ENCODE peak calls at places on chromosomes 11 and 22, in nine cellular contexts. One of them, this sample, is unnamed.

GRCh38 chr11:35688023-35688422 is 25.4 kb downstream of the TRIM44 start:
- DNase-seq in transverse colon: no peak
- DNase-seq in pancreas: no peak
- DNase-seq in upper lobe of right lung: no peak
- DNase-seq in tibial artery: no peak
- DNase-seq in cardiac muscle cell: no peak
- DNase-seq in thoracic aorta: no peak
- DNase-seq in spleen: no peak
- DNase-seq in colonic mucosa: no peak
- DNase-seq in this sample: peak; percentile 48

GRCh38 chr11:46362146-46363030 is 15.1 kb downstream of the DGKZ start:
- DNase-seq in pancreas: no peak
- DNase-seq in cardiac muscle cell: no peak
- DNase-seq in spleen: peak; percentile 83
- DNase-seq in colonic mucosa: no peak
- DNase-seq in upper lobe of right lung: no peak
- DNase-seq in transverse colon: no peak
- DNase-seq in tibial artery: no peak
- DNase-seq in thoracic aorta: no peak
- DNase-seq in this sample: no peak

GRCh38 chr11:23103403-23103802 is 243.1 kb upstream of the CCDC179 start:
- DNase-seq in pancreas: no peak
- DNase-seq in transverse colon: no peak
- DNase-seq in cardiac muscle cell: no peak
- DNase-seq in tibial artery: no peak
- DNase-seq in spleen: no peak
- DNase-seq in colonic mucosa: no peak
- DNase-seq in thoracic aorta: no peak
- DNase-seq in upper lobe of right lung: no peak
- DNase-seq in this sample: no peak

GRCh38 chr11:31628111-31628510 is 118.5 kb downstream of the ELP4 start:
- DNase-seq in transverse colon: no peak
- DNase-seq in cardiac muscle cell: no peak
- DNase-seq in spleen: no peak
- DNase-seq in colonic mucosa: no peak
- DNase-seq in thoracic aorta: no peak
- DNase-seq in upper lobe of right lung: no peak
- DNase-seq in pancreas: no peak
- DNase-seq in tibial artery: no peak
- DNase-seq in this sample: no peak

GRCh38 chr11:126874831-126875230 is 125.7 kb downstream of the KIRREL3 start:
- DNase-seq in thoracic aorta: no peak
- DNase-seq in cardiac muscle cell: no peak
- DNase-seq in colonic mucosa: no peak
- DNase-seq in tibial artery: no peak
- DNase-seq in spleen: no peak
- DNase-seq in pancreas: no peak
- DNase-seq in upper lobe of right lung: no peak
- DNase-seq in transverse colon: no peak
- DNase-seq in this sample: no peak

GRCh38 chr22:39103431-39103830 is 6.4 kb downstream of the APOBEC3H start:
- DNase-seq in thoracic aorta: no peak
- DNase-seq in colonic mucosa: no peak
- DNase-seq in pancreas: no peak
- DNase-seq in tibial artery: no peak
- DNase-seq in upper lobe of right lung: no peak
- DNase-seq in spleen: no peak
- DNase-seq in cardiac muscle cell: no peak
- DNase-seq in transverse colon: no peak
- DNase-seq in this sample: no peak

GRCh38 chr22:37601540-37602442 is 6.8 kb upstream of the GGA1 start:
- DNase-seq in transverse colon: peak; percentile 69
- DNase-seq in cardiac muscle cell: peak; percentile 89
- DNase-seq in spleen: no peak
- DNase-seq in colonic mucosa: peak; percentile 80
- DNase-seq in tibial artery: no peak
- DNase-seq in thoracic aorta: no peak
- DNase-seq in upper lobe of right lung: no peak
- DNase-seq in pancreas: peak; percentile 86
- DNase-seq in this sample: peak; percentile 42

GRCh38 chr11:32448232-32448631 is 12.9 kb upstream of the WT1 start:
- DNase-seq in pancreas: no peak
- DNase-seq in thoracic aorta: no peak
- DNase-seq in upper lobe of right lung: no peak
- DNase-seq in cardiac muscle cell: peak; percentile 72
- DNase-seq in spleen: no peak
- DNase-seq in transverse colon: no peak
- DNase-seq in colonic mucosa: no peak
- DNase-seq in tibial artery: no peak
- DNase-seq in this sample: no peak

GRCh38 chr11:57479925-57480324 is 19.6 kb downstream of the RTN4RL2 start:
- DNase-seq in transverse colon: no peak
- DNase-seq in upper lobe of right lung: no peak
- DNase-seq in spleen: no peak
- DNase-seq in thoracic aorta: no peak
- DNase-seq in cardiac muscle cell: no peak
- DNase-seq in tibial artery: no peak
- DNase-seq in colonic mucosa: no peak
- DNase-seq in pancreas: no peak
- DNase-seq in this sample: no peak

GRCh38 chr11:31809857-31810778 is 1.0 kb downstream of the PAX6 start:
- DNase-seq in upper lobe of right lung: no peak
- DNase-seq in transverse colon: no peak
- DNase-seq in colonic mucosa: no peak
- DNase-seq in cardiac muscle cell: peak; percentile 67
- DNase-seq in tibial artery: no peak
- DNase-seq in pancreas: no peak
- DNase-seq in spleen: peak; percentile 76
- DNase-seq in thoracic aorta: no peak
- DNase-seq in this sample: peak; percentile 50

GRCh38 chr11:122045181-122045586 is 70.8 kb downstream of the BLID start:
- DNase-seq in transverse colon: no peak
- DNase-seq in spleen: no peak
- DNase-seq in pancreas: no peak
- DNase-seq in cardiac muscle cell: no peak
- DNase-seq in tibial artery: no peak
- DNase-seq in upper lobe of right lung: no peak
- DNase-seq in thoracic aorta: no peak
- DNase-seq in colonic mucosa: no peak
- DNase-seq in this sample: peak; percentile 92

GRCh38 chr11:124536520-124536919 is 6.9 kb downstream of the OR8B12 start:
- DNase-seq in spleen: no peak
- DNase-seq in thoracic aorta: no peak
- DNase-seq in colonic mucosa: no peak
- DNase-seq in cardiac muscle cell: peak; percentile 37
- DNase-seq in tibial artery: peak; percentile 75
- DNase-seq in transverse colon: peak; percentile 11
- DNase-seq in upper lobe of right lung: no peak
- DNase-seq in pancreas: no peak
- DNase-seq in this sample: no peak

GRCh38 chr11:70233511-70233919 is 30.4 kb downstream of the FADD start:
- DNase-seq in transverse colon: peak; percentile 39
- DNase-seq in cardiac muscle cell: no peak
- DNase-seq in tibial artery: no peak
- DNase-seq in colonic mucosa: no peak
- DNase-seq in thoracic aorta: no peak
- DNase-seq in pancreas: no peak
- DNase-seq in spleen: no peak
- DNase-seq in upper lobe of right lung: no peak
- DNase-seq in this sample: peak; percentile 79

GRCh38 chr22:19178659-19179471 is at the start of gene SLC25A1:
- DNase-seq in upper lobe of right lung: peak; percentile 97
- DNase-seq in colonic mucosa: peak; percentile 94
- DNase-seq in pancreas: peak; percentile 92
- DNase-seq in tibial artery: peak; percentile 89
- DNase-seq in thoracic aorta: peak; percentile 59
- DNase-seq in spleen: peak; percentile 95
- DNase-seq in cardiac muscle cell: peak; percentile 94
- DNase-seq in transverse colon: peak; percentile 96
- DNase-seq in this sample: peak; percentile 88

GRCh38 chr11:111366560-111367410 is 12.3 kb downstream of the POU2AF1 start:
- DNase-seq in cardiac muscle cell: no peak
- DNase-seq in transverse colon: no peak
- DNase-seq in spleen: no peak
- DNase-seq in thoracic aorta: no peak
- DNase-seq in colonic mucosa: no peak
- DNase-seq in tibial artery: no peak
- DNase-seq in pancreas: no peak
- DNase-seq in upper lobe of right lung: no peak
- DNase-seq in this sample: no peak

GRCh38 chr11:34564406-34564805 is 50.8 kb upstream of the ELF5 start:
- DNase-seq in transverse colon: no peak
- DNase-seq in colonic mucosa: no peak
- DNase-seq in pancreas: no peak
- DNase-seq in upper lobe of right lung: no peak
- DNase-seq in tibial artery: no peak
- DNase-seq in spleen: no peak
- DNase-seq in thoracic aorta: no peak
- DNase-seq in cardiac muscle cell: no peak
- DNase-seq in this sample: no peak

GRCh38 chr11:116459233-116459632 is 313.6 kb downstream of the BUD13 start:
- DNase-seq in upper lobe of right lung: no peak
- DNase-seq in thoracic aorta: no peak
- DNase-seq in transverse colon: peak; percentile 30
- DNase-seq in pancreas: no peak
- DNase-seq in colonic mucosa: peak; percentile 23
- DNase-seq in spleen: no peak
- DNase-seq in tibial artery: no peak
- DNase-seq in cardiac muscle cell: peak; percentile 87
- DNase-seq in this sample: no peak

GRCh38 chr11:64224891-64225607 is 937 bp downstream of the TRPT1 start:
- DNase-seq in thoracic aorta: no peak
- DNase-seq in tibial artery: peak; percentile 18
- DNase-seq in colonic mucosa: no peak
- DNase-seq in pancreas: no peak
- DNase-seq in spleen: peak; percentile 84
- DNase-seq in upper lobe of right lung: peak; percentile 69
- DNase-seq in cardiac muscle cell: no peak
- DNase-seq in transverse colon: no peak
- DNase-seq in this sample: no peak

GRCh38 chr11:64224151-64224890 is 1.7 kb downstream of the TRPT1 start:
- DNase-seq in tibial artery: no peak
- DNase-seq in colonic mucosa: no peak
- DNase-seq in cardiac muscle cell: no peak
- DNase-seq in transverse colon: no peak
- DNase-seq in spleen: peak; percentile 84
- DNase-seq in upper lobe of right lung: no peak
- DNase-seq in pancreas: no peak
- DNase-seq in thoracic aorta: no peak
- DNase-seq in this sample: no peak

GRCh38 chr11:64227405-64227956 is 1.4 kb downstream of the NUDT22 start:
- DNase-seq in thoracic aorta: no peak
- DNase-seq in cardiac muscle cell: no peak
- DNase-seq in spleen: peak; percentile 74
- DNase-seq in transverse colon: no peak
- DNase-seq in colonic mucosa: peak; percentile 20
- DNase-seq in tibial artery: no peak
- DNase-seq in pancreas: no peak
- DNase-seq in upper lobe of right lung: no peak
- DNase-seq in this sample: no peak

GRCh38 chr11:64226507-64227051 is 505 bp downstream of the NUDT22 start:
- DNase-seq in tibial artery: peak; percentile 54
- DNase-seq in upper lobe of right lung: peak; percentile 87
- DNase-seq in spleen: peak; percentile 94
- DNase-seq in colonic mucosa: peak; percentile 79
- DNase-seq in cardiac muscle cell: no peak
- DNase-seq in thoracic aorta: no peak
- DNase-seq in pancreas: peak; percentile 75
- DNase-seq in transverse colon: peak; percentile 82
- DNase-seq in this sample: no peak

GRCh38 chr11:64225608-64226506 is at the start of the genes NUDT22 and TRPT1:
- DNase-seq in upper lobe of right lung: peak; percentile 96
- DNase-seq in thoracic aorta: no peak
- DNase-seq in pancreas: peak; percentile 89
- DNase-seq in cardiac muscle cell: peak; percentile 91
- DNase-seq in tibial artery: peak; percentile 86
- DNase-seq in spleen: peak; percentile 98
- DNase-seq in colonic mucosa: peak; percentile 96
- DNase-seq in transverse colon: peak; percentile 96
- DNase-seq in this sample: peak; percentile 83
- TF ChIP-seq CTCF in upper lobe of right lung: no peak
- TF ChIP-seq CTCF in thoracic aorta: no peak
- TF ChIP-seq CTCF in pancreas: no peak
- TF ChIP-seq CTCF in cardiac muscle cell: peak; percentile 24
- TF ChIP-seq CTCF in tibial artery: peak; percentile 14
- TF ChIP-seq CTCF in spleen: peak; percentile 43
- TF ChIP-seq CTCF in colonic mucosa: no peak
- TF ChIP-seq CTCF in transverse colon: no peak
- TF ChIP-seq CTCF in this sample: peak; percentile 13

GRCh38 chr11:61325649-61326414 is 7.1 kb downstream of the DDB1 start:
- DNase-seq in pancreas: no peak
- DNase-seq in cardiac muscle cell: no peak
- DNase-seq in tibial artery: no peak
- DNase-seq in spleen: no peak
- DNase-seq in transverse colon: no peak
- DNase-seq in upper lobe of right lung: no peak
- DNase-seq in colonic mucosa: no peak
- DNase-seq in thoracic aorta: no peak
- DNase-seq in this sample: no peak
- H3K36me3 ChIP-seq in pancreas: peaks cover 30% of the 10 kb centered on the region
- H3K36me3 ChIP-seq in cardiac muscle cell: peaks cover 72% of the 10 kb centered on the region
- H3K36me3 ChIP-seq in tibial artery: peaks cover 67% of the 10 kb centered on the region
- H3K36me3 ChIP-seq in spleen: peaks cover 76% of the 10 kb centered on the region
- H3K36me3 ChIP-seq in transverse colon: peaks cover 76% of the 10 kb centered on the region
- H3K36me3 ChIP-seq in upper lobe of right lung: peaks cover 95% of the 10 kb centered on the region
- H3K36me3 ChIP-seq in colonic mucosa: peaks cover 37% of the 10 kb centered on the region
- H3K36me3 ChIP-seq in thoracic aorta: peaks cover 66% of the 10 kb centered on the region
- H3K36me3 ChIP-seq in this sample: peaks cover 15% of the 10 kb centered on the region

DNA sequence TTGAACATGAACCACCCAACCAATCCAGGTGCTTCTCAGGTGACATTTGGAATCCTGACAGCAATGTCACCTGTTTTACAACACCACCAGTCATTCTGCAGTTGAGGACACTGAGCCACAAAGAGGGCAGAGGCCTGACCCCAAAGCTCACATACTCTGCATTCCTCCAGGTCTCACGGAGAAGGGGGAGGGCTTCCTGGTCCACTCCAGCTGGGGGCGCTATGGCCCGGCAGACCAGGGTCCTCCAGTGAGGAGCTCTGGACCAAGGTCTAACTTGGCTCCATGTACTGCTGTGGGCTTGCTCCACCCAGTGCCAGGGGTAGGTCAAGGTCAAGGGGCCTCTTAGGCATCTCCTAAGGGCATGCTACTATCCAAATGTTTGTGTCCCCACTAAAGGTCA is 1.5 kb upstream of the PNPLA3 start:
- DNase-seq in pancreas: no peak
- DNase-seq in tibial artery: no peak
- DNase-seq in upper lobe of right lung: no peak
- DNase-seq in colonic mucosa: no peak
- DNase-seq in spleen: no peak
- DNase-seq in cardiac muscle cell: no peak
- DNase-seq in transverse colon: no peak
- DNase-seq in thoracic aorta: no peak
- DNase-seq in this sample: no peak
- TF ChIP-seq CTCF in pancreas: no peak
- TF ChIP-seq CTCF in tibial artery: no peak
- TF ChIP-seq CTCF in upper lobe of right lung: no peak
- TF ChIP-seq CTCF in colonic mucosa: no peak
- TF ChIP-seq CTCF in spleen: no peak
- TF ChIP-seq CTCF in cardiac muscle cell: peak; percentile 17
- TF ChIP-seq CTCF in transverse colon: no peak
- TF ChIP-seq CTCF in thoracic aorta: no peak
- TF ChIP-seq CTCF in this sample: no peak

GRCh38 chr22:41713004-41713403 is 13.7 kb downstream of the MEI1 start:
- DNase-seq in tibial artery: no peak
- DNase-seq in cardiac muscle cell: no peak
- DNase-seq in transverse colon: no peak
- DNase-seq in spleen: no peak
- DNase-seq in colonic mucosa: no peak
- DNase-seq in thoracic aorta: no peak
- DNase-seq in pancreas: no peak
- DNase-seq in upper lobe of right lung: no peak
- DNase-seq in this sample: no peak
- H3K36me3 ChIP-seq in tibial artery: no peaks in the 10 kb centered on the region
- H3K36me3 ChIP-seq in cardiac muscle cell: no peaks in the 10 kb centered on the region
- H3K36me3 ChIP-seq in transverse colon: no peaks in the 10 kb centered on the region
- H3K36me3 ChIP-seq in spleen: no peaks in the 10 kb centered on the region
- H3K36me3 ChIP-seq in colonic mucosa: no peaks in the 10 kb centered on the region
- H3K36me3 ChIP-seq in thoracic aorta: no peaks in the 10 kb centered on the region
- H3K36me3 ChIP-seq in pancreas: no peaks in the 10 kb centered on the region
- H3K36me3 ChIP-seq in upper lobe of right lung: no peaks in the 10 kb centered on the region
- H3K36me3 ChIP-seq in this sample: no peaks in the 10 kb centered on the region

This sample was measured in endothelial cell of umbilical vein.